ENCODE peak calls at places on chromosomes 12 and 14, in ten cellular contexts. Y is amniotic stem cell, O is mesothelial cell of epicardium, U is Right ventricle myocardium superior, H is iPS DF 19.7, I is AG04450, M is T-helper 1 cell, B is HuH-7, Z is RCC 7860, G is epithelial cell of prostate. R is an unnamed sample.

GRCh38 chr12:16112626-16113560 is 164.6 kb downstream of the SLC15A5 start:
- DNase-seq in Y (no peak), O (no peak), U (no peak), H (peak), I (no peak), M (no peak), B (no peak), Z (no peak), G (no peak), R (no peak)

GRCh38 chr14:99064262-99064954 is 207.6 kb downstream of the BCL11B start:
- DNase-seq in Y (no peak), O (no peak), U (no peak), H (no peak), I (no peak), M (no peak), B (no peak), Z (no peak), G (peak), R (no peak)

GRCh38 chr12:47824629-47825028 is 4.9 kb upstream of the HDAC7 start:
- DNase-seq in Y (no peak), O (no peak), U (no peak), H (no peak), I (no peak), M (no peak), B (no peak), Z (no peak), G (no peak), R (no peak)

GRCh38 chr14:104355101-104355691 is 216.8 kb downstream of the KIF26A start:
- DNase-seq in Y (no peak), O (peak), U (peak), H (no peak), I (no peak), M (no peak), B (no peak), Z (no peak), G (no peak), R (no peak)

GRCh38 chr14:59189281-59189821 is 884 bp downstream of the DAAM1 start:
- DNase-seq in Y (no peak), O (no peak), U (peak), H (no peak), I (no peak), M (peak), B (no peak), Z (peak), G (no peak), R (no peak)

GRCh38 chr14:99699861-99700260 is 15.8 kb downstream of the CYP46A1 start:
- DNase-seq in Y (no peak), O (no peak), U (no peak), H (no peak), I (no peak), M (no peak), B (no peak), Z (no peak), G (no peak), R (no peak)

GRCh38 chr12:47307680-47308399 is 228.1 kb upstream of the AMIGO2 start:
- DNase-seq in Y (peak), O (no peak), U (no peak), H (peak), I (peak), M (peak), B (peak), Z (peak), G (peak), R (peak)

GRCh38 chr12:25894759-25895158 is 63.7 kb upstream of the RASSF8 start:
- DNase-seq in Y (no peak), O (no peak), U (no peak), H (no peak), I (no peak), M (no peak), B (no peak), Z (no peak), G (no peak), R (no peak)

GRCh38 chr12:613996-614726 is 49.1 kb downstream of the NINJ2 start:
- DNase-seq in Y (no peak), O (no peak), U (no peak), H (no peak), I (no peak), M (no peak), B (no peak), Z (no peak), G (no peak), R (no peak)

GRCh38 chr12:46260913-46261476 is 7.8 kb downstream of the SLC38A1 start:
- DNase-seq in Y (no peak), O (no peak), U (no peak), H (no peak), I (no peak), M (no peak), B (no peak), Z (no peak), G (peak), R (no peak)

GRCh38 chr14:26966942-26967341 is 369.1 kb upstream of the NOVA1 start:
- DNase-seq in Y (no peak), O (no peak), U (no peak), H (no peak), I (no peak), M (no peak), B (no peak), Z (no peak), G (peak), R (peak)